ENCODE peak calls at places on chromosomes 6 and 20, in ten cellular contexts. One of them, this sample, is unnamed. For H3K4me1, the result is how much of the 10 kb centered on the place peaks cover.

GRCh38 chr6:112502348-112503130 is 155.4 kb downstream of the RFPL4B start:
- DNase-seq in lower lobe of right lung: no peak
- DNase-seq in GM23338: peak
- DNase-seq in upper lobe of right lung: no peak
- DNase-seq in mucosa of descending colon: no peak
- DNase-seq in psoas muscle: no peak
- DNase-seq in GM23248: peak
- DNase-seq in fibroblast of lung: peak
- DNase-seq in gastrocnemius medialis: no peak
- DNase-seq in astrocyte: peak
- DNase-seq in this sample: no peak

GRCh38 chr6:53361549-53362031 is 12.8 kb upstream of the ELOVL5 start:
- DNase-seq in lower lobe of right lung: peak
- DNase-seq in GM23338: no peak
- DNase-seq in upper lobe of right lung: peak
- DNase-seq in mucosa of descending colon: no peak
- DNase-seq in psoas muscle: no peak
- DNase-seq in GM23248: peak
- DNase-seq in fibroblast of lung: no peak
- DNase-seq in gastrocnemius medialis: no peak
- DNase-seq in astrocyte: peak
- DNase-seq in this sample: peak

GRCh38 chr6:29647927-29648642 is 8.8 kb upstream of the MOG start:
- DNase-seq in lower lobe of right lung: no peak
- DNase-seq in GM23338: peak
- DNase-seq in upper lobe of right lung: no peak
- DNase-seq in mucosa of descending colon: no peak
- DNase-seq in psoas muscle: no peak
- DNase-seq in GM23248: peak
- DNase-seq in fibroblast of lung: peak
- DNase-seq in gastrocnemius medialis: no peak
- DNase-seq in astrocyte: peak
- DNase-seq in this sample: no peak

GRCh38 chr20:3760980-3761379 is 6.6 kb downstream of the ADISSP start:
- DNase-seq in lower lobe of right lung: no peak
- DNase-seq in GM23338: no peak
- DNase-seq in upper lobe of right lung: no peak
- DNase-seq in mucosa of descending colon: no peak
- DNase-seq in psoas muscle: no peak
- DNase-seq in GM23248: no peak
- DNase-seq in fibroblast of lung: no peak
- DNase-seq in gastrocnemius medialis: no peak
- DNase-seq in astrocyte: no peak
- DNase-seq in this sample: no peak

GRCh38 chr6:148689168-148689567 is 57.7 kb upstream of the UST start:
- DNase-seq in lower lobe of right lung: no peak
- DNase-seq in GM23338: no peak
- DNase-seq in upper lobe of right lung: no peak
- DNase-seq in mucosa of descending colon: no peak
- DNase-seq in psoas muscle: no peak
- DNase-seq in GM23248: no peak
- DNase-seq in fibroblast of lung: no peak
- DNase-seq in gastrocnemius medialis: no peak
- DNase-seq in astrocyte: no peak
- DNase-seq in this sample: no peak

GRCh38 chr20:24694727-24695528 is 225.5 kb downstream of the SYNDIG1 start:
- DNase-seq in lower lobe of right lung: no peak
- DNase-seq in GM23338: no peak
- DNase-seq in upper lobe of right lung: peak
- DNase-seq in mucosa of descending colon: no peak
- DNase-seq in psoas muscle: peak
- DNase-seq in GM23248: peak
- DNase-seq in fibroblast of lung: no peak
- DNase-seq in gastrocnemius medialis: no peak
- DNase-seq in astrocyte: no peak
- DNase-seq in this sample: no peak

GRCh38 chr6:137043710-137044365 is 927 bp downstream of the IL20RA start:
- DNase-seq in lower lobe of right lung: no peak
- DNase-seq in GM23338: peak
- DNase-seq in upper lobe of right lung: no peak
- DNase-seq in mucosa of descending colon: no peak
- DNase-seq in psoas muscle: peak
- DNase-seq in GM23248: peak
- DNase-seq in fibroblast of lung: peak
- DNase-seq in gastrocnemius medialis: no peak
- DNase-seq in astrocyte: peak
- DNase-seq in this sample: no peak

GRCh38 chr20:44738779-44739477 is 6.7 kb upstream of the KCNK15 start:
- DNase-seq in lower lobe of right lung: no peak
- DNase-seq in GM23338: peak
- DNase-seq in upper lobe of right lung: no peak
- DNase-seq in mucosa of descending colon: no peak
- DNase-seq in psoas muscle: no peak
- DNase-seq in GM23248: peak
- DNase-seq in fibroblast of lung: peak
- DNase-seq in gastrocnemius medialis: no peak
- DNase-seq in astrocyte: peak
- DNase-seq in this sample: no peak

GRCh38 chr6:11616200-11616611 is 78.7 kb downstream of the TMEM170B start:
- DNase-seq in lower lobe of right lung: no peak
- DNase-seq in GM23338: no peak
- DNase-seq in upper lobe of right lung: no peak
- DNase-seq in mucosa of descending colon: no peak
- DNase-seq in psoas muscle: no peak
- DNase-seq in GM23248: peak
- DNase-seq in fibroblast of lung: peak
- DNase-seq in gastrocnemius medialis: no peak
- DNase-seq in astrocyte: peak
- DNase-seq in this sample: no peak

GRCh38 chr6:55969501-55969900 is 94.1 kb upstream of the BMP5 start:
- DNase-seq in lower lobe of right lung: no peak
- DNase-seq in GM23338: no peak
- DNase-seq in upper lobe of right lung: no peak
- DNase-seq in mucosa of descending colon: no peak
- DNase-seq in psoas muscle: no peak
- DNase-seq in GM23248: no peak
- DNase-seq in fibroblast of lung: no peak
- DNase-seq in gastrocnemius medialis: no peak
- DNase-seq in astrocyte: no peak
- DNase-seq in this sample: no peak

GRCh38 chr20:2729791-2730190 is 37.2 kb downstream of the EBF4 start:
- DNase-seq in lower lobe of right lung: no peak
- DNase-seq in GM23338: no peak
- DNase-seq in upper lobe of right lung: no peak
- DNase-seq in mucosa of descending colon: no peak
- DNase-seq in psoas muscle: no peak
- DNase-seq in GM23248: peak
- DNase-seq in fibroblast of lung: no peak
- DNase-seq in gastrocnemius medialis: no peak
- DNase-seq in astrocyte: peak
- DNase-seq in this sample: no peak

GRCh38 chr20:38435555-38435939 is 419 bp upstream of the SNHG17 start:
- DNase-seq in lower lobe of right lung: no peak
- DNase-seq in GM23338: no peak
- DNase-seq in upper lobe of right lung: no peak
- DNase-seq in mucosa of descending colon: no peak
- DNase-seq in psoas muscle: no peak
- DNase-seq in GM23248: peak
- DNase-seq in fibroblast of lung: no peak
- DNase-seq in gastrocnemius medialis: no peak
- DNase-seq in astrocyte: peak
- DNase-seq in this sample: peak

DNA sequence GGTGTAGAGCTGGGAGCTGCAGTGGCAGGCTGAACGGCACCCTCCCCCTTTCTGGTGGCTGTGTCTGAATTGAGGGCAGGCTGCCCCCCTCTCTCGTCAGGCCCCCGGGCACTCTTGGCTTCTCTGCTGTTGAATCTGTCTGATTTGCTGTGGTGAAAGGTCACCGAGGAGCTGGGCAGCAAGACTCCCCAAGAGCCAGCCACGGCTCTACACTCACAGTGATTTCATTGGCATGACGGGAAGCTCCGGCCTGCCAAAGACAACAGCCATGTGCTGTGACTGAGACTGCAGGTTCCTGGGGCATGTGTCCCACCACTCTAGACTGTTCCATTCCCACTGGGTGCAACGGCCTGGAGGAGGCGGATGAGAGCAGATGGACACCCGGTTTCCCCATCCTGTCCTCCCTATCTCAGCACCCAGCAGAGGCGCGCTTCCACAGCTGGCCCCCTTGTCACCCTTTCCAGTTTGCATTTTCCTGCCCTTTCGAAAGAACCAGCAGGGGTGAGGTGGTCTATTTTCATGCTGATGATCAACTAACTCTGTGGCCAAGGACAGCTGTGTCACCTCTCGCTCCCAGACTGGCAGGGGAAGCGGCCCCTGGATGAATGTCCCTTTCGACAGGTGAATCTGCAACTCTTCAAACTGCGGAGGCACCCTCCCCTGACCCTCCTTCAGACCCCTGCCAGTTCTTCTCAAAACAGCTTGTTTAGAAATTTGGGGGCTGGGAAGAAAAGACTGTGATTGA is 2.2 kb downstream of the APCDD1L start:
- DNase-seq in lower lobe of right lung: no peak
- DNase-seq in GM23338: peak
- DNase-seq in upper lobe of right lung: no peak
- DNase-seq in mucosa of descending colon: no peak
- DNase-seq in psoas muscle: no peak
- DNase-seq in GM23248: peak
- DNase-seq in fibroblast of lung: no peak
- DNase-seq in gastrocnemius medialis: no peak
- DNase-seq in astrocyte: peak
- DNase-seq in this sample: no peak
- H3K4me1 ChIP-seq in lower lobe of right lung: under half
- H3K4me1 ChIP-seq in GM23338: under half
- H3K4me1 ChIP-seq in upper lobe of right lung: under half
- H3K4me1 ChIP-seq in mucosa of descending colon: under half
- H3K4me1 ChIP-seq in psoas muscle: under half
- H3K4me1 ChIP-seq in GM23248: under half
- H3K4me1 ChIP-seq in fibroblast of lung: under half
- H3K4me1 ChIP-seq in gastrocnemius medialis: under half
- H3K4me1 ChIP-seq in astrocyte: under half
- H3K4me1 ChIP-seq in this sample: under half

DNA sequence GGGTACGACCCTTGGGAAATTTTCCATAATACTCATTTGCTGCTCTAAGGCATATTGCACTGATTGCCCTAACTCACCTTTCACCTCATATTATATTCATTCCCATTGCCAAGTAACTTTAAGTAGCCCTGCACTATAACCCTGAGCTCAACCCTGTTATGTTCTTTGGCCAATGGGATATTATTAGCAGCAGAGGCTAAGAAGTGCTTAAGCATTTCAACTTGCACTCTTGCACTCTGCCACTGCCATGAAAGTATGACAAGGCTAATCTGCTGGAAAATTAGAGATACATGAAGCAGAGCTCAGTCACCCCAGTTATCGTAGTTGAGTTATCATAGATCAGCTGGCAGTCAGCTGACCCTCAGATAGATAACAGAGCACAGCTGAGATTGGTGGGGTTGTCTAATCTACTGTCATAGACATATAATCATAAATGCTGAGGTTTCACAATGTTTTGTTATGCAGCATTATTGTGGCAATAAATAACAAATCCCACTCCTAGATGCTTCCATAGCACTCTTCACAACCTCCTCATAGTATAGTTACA is 209.4 kb upstream of the RUNX2 start:
- DNase-seq in lower lobe of right lung: no peak
- DNase-seq in GM23338: no peak
- DNase-seq in upper lobe of right lung: no peak
- DNase-seq in mucosa of descending colon: no peak
- DNase-seq in psoas muscle: no peak
- DNase-seq in GM23248: no peak
- DNase-seq in fibroblast of lung: no peak
- DNase-seq in gastrocnemius medialis: no peak
- DNase-seq in astrocyte: no peak
- DNase-seq in this sample: no peak
- H3K4me1 ChIP-seq in lower lobe of right lung: under half
- H3K4me1 ChIP-seq in GM23338: under half
- H3K4me1 ChIP-seq in upper lobe of right lung: under half
- H3K4me1 ChIP-seq in mucosa of descending colon: under half
- H3K4me1 ChIP-seq in psoas muscle: under half
- H3K4me1 ChIP-seq in GM23248: under half
- H3K4me1 ChIP-seq in fibroblast of lung: under half
- H3K4me1 ChIP-seq in gastrocnemius medialis: under half
- H3K4me1 ChIP-seq in astrocyte: under half
- H3K4me1 ChIP-seq in this sample: under half

GRCh38 chr6:8084586-8084985 is 17.8 kb downstream of the EEF1E1 start:
- DNase-seq in lower lobe of right lung: no peak
- DNase-seq in GM23338: no peak
- DNase-seq in upper lobe of right lung: no peak
- DNase-seq in mucosa of descending colon: no peak
- DNase-seq in psoas muscle: no peak
- DNase-seq in GM23248: peak
- DNase-seq in fibroblast of lung: peak
- DNase-seq in gastrocnemius medialis: no peak
- DNase-seq in astrocyte: peak
- DNase-seq in this sample: no peak

GRCh38 chr6:8080338-8081151 is 16.4 kb upstream of the BLOC1S5 start:
- DNase-seq in lower lobe of right lung: no peak
- DNase-seq in GM23338: no peak
- DNase-seq in upper lobe of right lung: no peak
- DNase-seq in mucosa of descending colon: no peak
- DNase-seq in psoas muscle: no peak
- DNase-seq in GM23248: peak
- DNase-seq in fibroblast of lung: peak
- DNase-seq in gastrocnemius medialis: no peak
- DNase-seq in astrocyte: peak
- DNase-seq in this sample: no peak

GRCh38 chr6:8085053-8085511 is 17.3 kb downstream of the EEF1E1 start:
- DNase-seq in lower lobe of right lung: no peak
- DNase-seq in GM23338: no peak
- DNase-seq in upper lobe of right lung: no peak
- DNase-seq in mucosa of descending colon: no peak
- DNase-seq in psoas muscle: peak
- DNase-seq in GM23248: peak
- DNase-seq in fibroblast of lung: peak
- DNase-seq in gastrocnemius medialis: no peak
- DNase-seq in astrocyte: peak
- DNase-seq in this sample: peak

GRCh38 chr6:8082572-8082953 is 18.4 kb upstream of the BLOC1S5 start:
- DNase-seq in lower lobe of right lung: no peak
- DNase-seq in GM23338: no peak
- DNase-seq in upper lobe of right lung: no peak
- DNase-seq in mucosa of descending colon: no peak
- DNase-seq in psoas muscle: no peak
- DNase-seq in GM23248: no peak
- DNase-seq in fibroblast of lung: no peak
- DNase-seq in gastrocnemius medialis: no peak
- DNase-seq in astrocyte: no peak
- DNase-seq in this sample: no peak

GRCh38 chr6:8082954-8083858 is 19.0 kb upstream of the BLOC1S5 start:
- DNase-seq in lower lobe of right lung: no peak
- DNase-seq in GM23338: no peak
- DNase-seq in upper lobe of right lung: no peak
- DNase-seq in mucosa of descending colon: no peak
- DNase-seq in psoas muscle: no peak
- DNase-seq in GM23248: peak
- DNase-seq in fibroblast of lung: peak
- DNase-seq in gastrocnemius medialis: no peak
- DNase-seq in astrocyte: peak
- DNase-seq in this sample: peak
- H3K4me1 ChIP-seq in lower lobe of right lung: under half
- H3K4me1 ChIP-seq in GM23338: under half
- H3K4me1 ChIP-seq in upper lobe of right lung: under half
- H3K4me1 ChIP-seq in mucosa of descending colon: under half
- H3K4me1 ChIP-seq in psoas muscle: under half
- H3K4me1 ChIP-seq in GM23248: half or more
- H3K4me1 ChIP-seq in fibroblast of lung: under half
- H3K4me1 ChIP-seq in gastrocnemius medialis: under half
- H3K4me1 ChIP-seq in astrocyte: under half
- H3K4me1 ChIP-seq in this sample: under half

GRCh38 chr6:44062771-44063560 is 64.3 kb downstream of the MRPL14 start:
- DNase-seq in lower lobe of right lung: peak
- DNase-seq in GM23338: peak
- DNase-seq in upper lobe of right lung: peak
- DNase-seq in mucosa of descending colon: no peak
- DNase-seq in psoas muscle: peak
- DNase-seq in GM23248: no peak
- DNase-seq in fibroblast of lung: no peak
- DNase-seq in gastrocnemius medialis: no peak
- DNase-seq in astrocyte: no peak
- DNase-seq in this sample: peak
- H3K4me1 ChIP-seq in lower lobe of right lung: under half
- H3K4me1 ChIP-seq in GM23338: under half
- H3K4me1 ChIP-seq in upper lobe of right lung: under half
- H3K4me1 ChIP-seq in mucosa of descending colon: under half
- H3K4me1 ChIP-seq in psoas muscle: half or more
- H3K4me1 ChIP-seq in GM23248: half or more
- H3K4me1 ChIP-seq in fibroblast of lung: half or more
- H3K4me1 ChIP-seq in gastrocnemius medialis: under half
- H3K4me1 ChIP-seq in astrocyte: half or more
- H3K4me1 ChIP-seq in this sample: under half

This sample was measured in foreskin keratinocyte.